ENCODE peak calls at places on chromosomes 6 and 20, in four cellular contexts. U, K, W and D are unnamed samples.
A peak's percentile ranks its signal among the peaks of the same experiment; 100 is the strongest.

GRCh38 chr6:133262804-133263203 is 21.6 kb downstream of the EYA4 start:
- DNase-seq in K (no peak), U (no peak), W (no peak), D (no peak)

GRCh38 chr20:5118220-5119142 is 1.3 kb downstream of the PCNA start:
- DNase-seq in K (no peak), U (no peak), W (peak; percentile 9), D (no peak)

GRCh38 chr6:106715922-106716321 is 86.5 kb downstream of the QRSL1 start:
- DNase-seq in U (no peak), K (no peak), W (no peak), D (no peak)

GRCh38 chr6:108163644-108164536 is 1.9 kb upstream of the NR2E1 start:
- DNase-seq in U (no peak), K (no peak), W (no peak), D (no peak)

GRCh38 chr6:84639396-84639795 is 125.0 kb downstream of the TBX18 start:
- DNase-seq in U (no peak), W (no peak), K (no peak), D (no peak)

GRCh38 chr6:154434662-154435061 is 75.8 kb downstream of the CNKSR3 start:
- DNase-seq in U (no peak), W (no peak), K (no peak), D (no peak)

GRCh38 chr6:98747246-98747645 is 87.1 kb upstream of the POU3F2 start:
- DNase-seq in W (no peak), U (no peak), K (no peak), D (no peak)

GRCh38 chr20:58521763-58522162 is 6.6 kb upstream of the APCDD1L start:
- DNase-seq in K (no peak), W (no peak), U (no peak), D (no peak)

GRCh38 chr6:159969204-159969912 is 476 bp downstream of the IGF2R start:
- DNase-seq in K (no peak), W (no peak), U (no peak), D (no peak)

GRCh38 chr6:128712898-128713297 is 170.0 kb upstream of the LAMA2 start:
- DNase-seq in K (no peak), W (peak; percentile 1), U (no peak), D (peak; percentile 17)

GRCh38 chr6:169253745-169254238 is at the start of gene THBS2:
- DNase-seq in W (peak; percentile 6), U (no peak), K (no peak), D (no peak)

GRCh38 chr6:95384988-95385387 is 192.3 kb upstream of the MANEA start:
- DNase-seq in W (no peak), U (no peak), K (no peak), D (no peak)

GRCh38 chr20:59183751-59184150 is 20.1 kb downstream of the ZNF831 start:
- DNase-seq in W (no peak), K (no peak), U (no peak), D (no peak)

GRCh38 chr20:5569021-5569420 is 181.2 kb upstream of the SHLD1 start:
- DNase-seq in U (no peak), W (peak; percentile 58), K (peak; percentile 4), D (peak; percentile 70)

GRCh38 chr6:129730477-129731165 is 20.6 kb upstream of the ARHGAP18 start:
- DNase-seq in K (no peak), U (no peak), W (peak; percentile 23), D (peak; percentile 35)

GRCh38 chr6:152318278-152318677 is 318.9 kb downstream of the SYNE1 start:
- DNase-seq in W (peak; percentile 25), U (no peak), K (no peak), D (no peak)

GRCh38 chr6:34984416-34984815 is 95.4 kb downstream of the ANKS1A start:
- DNase-seq in U (no peak), W (no peak), K (no peak), D (no peak)

GRCh38 chr6:133170602-133171001 is 70.6 kb upstream of the EYA4 start:
- DNase-seq in K (no peak), W (no peak), U (no peak), D (no peak)

GRCh38 chr20:2331901-2332565 is 36.2 kb downstream of the TGM3 start:
- DNase-seq in U (no peak), K (no peak), W (no peak), D (no peak)

GRCh38 chr20:878511-879307 is 37.4 kb downstream of the ANGPT4 start:
- DNase-seq in K (no peak), U (no peak), W (peak; percentile 28), D (peak; percentile 40)

GRCh38 chr6:158758941-158759479 is 60.2 kb downstream of the EZR start:
- DNase-seq in K (no peak), W (no peak), U (no peak), D (no peak)

GRCh38 chr20:23629017-23629541 is 8.7 kb downstream of the CST3 start:
- DNase-seq in K (no peak), U (peak; percentile 65), W (peak; percentile 85), D (no peak)

GRCh38 chr6:79421707-79422484 is 115.3 kb downstream of the LCA5 start:
- DNase-seq in K (no peak), W (peak; percentile 93), U (no peak), D (peak; percentile 41)

GRCh38 chr6:148528292-148528691 is 185.7 kb downstream of the SASH1 start:
- DNase-seq in W (no peak), K (no peak), U (no peak), D (peak; percentile 61)

GRCh38 chr6:61809004-61809595 is 476.9 kb downstream of the KHDRBS2 start:
- DNase-seq in K (no peak), U (no peak), W (peak; percentile 44), D (peak; percentile 17)

GRCh38 chr6:1615651-1616420 is 6.1 kb downstream of the FOXC1 start:
- DNase-seq in U (no peak), K (no peak), W (no peak), D (no peak)

GRCh38 chr6:75196051-75196743 is 9.7 kb downstream of the COL12A1 start:
- DNase-seq in U (no peak), W (peak; percentile 27), K (no peak), D (no peak)

GRCh38 chr6:140581601-140582000 is 1207.2 kb upstream of the CITED2 start:
- DNase-seq in U (no peak), K (no peak), W (no peak), D (no peak)

GRCh38 chr20:237479-237878 is 10.4 kb downstream of the DEFB129 start:
- DNase-seq in U (no peak), K (no peak), W (no peak), D (no peak)

GRCh38 chr6:228881-229651 is 63.2 kb upstream of the DUSP22 start:
- DNase-seq in W (no peak), U (no peak), K (no peak), D (no peak)
- H3K4me1 ChIP-seq in W (peaks cover 3% of the 10 kb centered on the region), U (no peaks in the 10 kb centered on the region), K (peaks cover 16% of the 10 kb centered on the region), D (no peaks in the 10 kb centered on the region)

DNA sequence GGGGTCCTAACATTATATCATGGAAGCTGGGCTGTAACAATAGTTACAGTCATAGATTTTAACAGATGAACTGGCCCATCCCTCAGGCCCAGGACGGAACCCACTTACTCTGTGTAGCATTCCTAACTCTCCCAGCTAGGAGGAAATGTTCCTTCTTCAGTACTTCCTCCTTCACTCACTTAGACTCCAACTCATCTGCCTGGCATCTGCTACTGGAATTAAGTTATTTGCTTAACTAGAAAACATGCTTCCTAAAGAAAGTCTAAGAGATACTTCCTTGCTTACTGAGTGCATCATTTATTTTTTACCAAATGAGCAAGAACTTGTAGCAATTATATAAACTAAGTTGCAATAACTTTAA is 20.5 kb downstream of the GCLC start:
- DNase-seq in W (peak; percentile 70), K (no peak), U (no peak), D (peak; percentile 18)
- H3K27ac ChIP-seq in W (peak overlapping the region; percentile 57), K (no peak overlapping the region), U (no peak overlapping the region), D (no peak overlapping the region)

GRCh38 chr20:50561379-50562078 is 51.3 kb downstream of the PTPN1 start:
- DNase-seq in U (no peak), W (peak; percentile 99), K (no peak), D (peak; percentile 93)

GRCh38 chr20:50560867-50561266 is 50.7 kb downstream of the PTPN1 start:
- DNase-seq in W (no peak), K (no peak), U (no peak), D (no peak)

GRCh38 chr20:50565874-50566273 is 55.7 kb downstream of the PTPN1 start:
- DNase-seq in K (no peak), U (no peak), W (no peak), D (no peak)

GRCh38 chr20:50562262-50562701 is 52.1 kb downstream of the PTPN1 start:
- DNase-seq in K (no peak), W (no peak), U (no peak), D (no peak)

DNA sequence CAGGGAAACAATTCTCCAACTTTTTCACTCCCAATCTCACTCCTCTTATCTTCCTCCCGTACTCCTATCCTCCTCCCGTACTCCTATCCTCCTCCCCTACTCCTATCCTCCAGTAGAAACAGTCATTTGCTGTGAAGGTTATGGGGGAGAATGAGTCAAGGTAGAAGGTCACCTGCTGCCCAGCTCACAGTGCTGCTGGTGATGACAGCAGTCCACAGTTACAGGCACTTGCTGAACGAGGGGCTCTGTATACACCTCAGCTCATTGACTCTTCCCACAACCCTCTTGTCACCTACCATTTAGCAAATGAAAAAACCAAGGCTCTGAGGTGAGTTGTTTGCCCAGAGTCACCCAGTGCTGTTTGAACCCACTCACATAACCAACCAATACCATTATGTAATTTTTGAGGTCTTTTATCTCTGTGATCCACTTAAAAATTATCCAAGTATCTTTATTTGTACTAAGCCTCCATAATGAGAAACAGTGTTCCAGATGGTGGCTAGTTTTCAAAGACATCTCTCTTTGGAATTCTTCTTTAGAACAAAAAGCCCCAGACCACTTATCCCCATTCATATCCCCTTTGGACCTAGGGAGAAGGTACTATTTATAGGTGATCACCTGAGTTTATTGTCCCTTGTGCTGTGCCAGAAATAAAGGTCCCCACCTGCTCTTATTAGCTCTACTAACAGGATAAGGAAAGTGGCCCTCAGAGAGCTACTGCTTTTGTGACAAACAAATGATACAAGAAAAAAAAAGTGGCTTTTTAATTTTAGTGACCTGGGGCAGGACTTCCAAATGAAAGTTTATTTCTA is 53.2 kb downstream of the PTPN1 start:
- DNase-seq in U (no peak), W (no peak), K (no peak), D (no peak)
- H3K9me3 ChIP-seq in U (no peaks in the 10 kb centered on the region), W (no peaks in the 10 kb centered on the region), K (no peaks in the 10 kb centered on the region), D (no peaks in the 10 kb centered on the region)

DNA sequence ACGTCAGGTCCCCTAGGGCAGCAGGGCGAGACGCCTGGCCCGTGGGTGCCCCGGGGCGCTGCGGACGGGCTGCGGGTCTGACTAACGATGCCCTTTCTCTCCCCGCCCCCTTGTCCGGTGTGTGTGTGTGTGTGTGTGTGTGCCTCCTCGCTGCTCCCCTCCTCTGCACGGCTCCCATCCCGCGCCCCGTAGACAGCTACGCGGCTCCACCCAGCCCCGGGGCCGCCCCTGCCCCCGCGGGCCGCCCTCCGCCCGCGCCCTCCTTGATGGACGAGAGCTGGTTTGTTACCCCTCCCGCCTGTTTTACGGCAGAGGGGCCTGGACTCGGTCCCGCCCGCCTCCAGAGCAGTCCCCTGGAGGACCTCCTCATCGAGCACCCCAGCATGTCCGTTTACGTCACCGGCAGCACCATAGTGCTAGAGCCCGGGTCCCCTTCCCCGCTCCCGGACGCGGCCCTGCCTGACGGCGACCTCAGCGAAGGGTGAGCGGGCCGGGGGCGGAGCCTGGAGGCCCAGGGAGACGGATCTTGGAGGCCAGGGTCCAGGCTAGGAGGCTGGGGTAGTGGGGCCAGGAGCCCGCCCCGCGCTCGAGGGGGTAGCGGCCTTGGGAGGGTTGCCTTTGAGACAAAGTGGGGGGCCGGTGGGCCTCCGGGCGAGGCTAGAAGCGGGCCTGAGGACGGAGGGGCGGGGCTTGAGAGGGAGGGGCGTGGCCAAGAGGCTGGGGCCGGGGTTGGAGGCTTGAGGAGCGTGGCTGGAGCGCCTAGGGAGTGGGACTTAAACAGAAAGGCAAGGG is 5.1 kb downstream of the TP53INP2 start:
- DNase-seq in K (peak; percentile 77), W (peak; percentile 86), U (peak; percentile 81), D (peak; percentile 81)
- H3K4me1 ChIP-seq in K (peaks cover 14% of the 10 kb centered on the region), W (peaks cover 36% of the 10 kb centered on the region), U (peaks cover 49% of the 10 kb centered on the region), D (peaks cover 21% of the 10 kb centered on the region)